ENCODE peak calls at places on chromosomes 5 and 9, in four cellular contexts. N is IMR-90, S is memory B cell, T is PC-3. O is an unnamed sample.

GRCh38 chr9:133788819-133789733 is 50.9 kb upstream of the SARDH start:
- DNase-seq in T (no peak), N (no peak), S (no peak), O (no peak)

GRCh38 chr9:133103183-133103986 is 17.7 kb downstream of the RALGDS start:
- DNase-seq in T (peak; percentile 49), N (peak; percentile 19), S (peak; percentile 73), O (peak; percentile 54)

GRCh38 chr5:38796000-38796738 is 49.6 kb upstream of the OSMR start:
- DNase-seq in N (peak; percentile 69), T (peak; percentile 17), S (no peak), O (peak; percentile 47)

GRCh38 chr9:77883846-77884771 is 147.5 kb downstream of the GNAQ start:
- DNase-seq in S (no peak), T (no peak), N (peak; percentile 36), O (peak; percentile 78)

GRCh38 chr9:682633-683508 is 158.6 kb upstream of the DMRT1 start:
- DNase-seq in T (peak; percentile 57), S (no peak), N (peak; percentile 43), O (peak; percentile 23)

GRCh38 chr9:120032639-120033038 is 547.3 kb downstream of the CDK5RAP2 start:
- DNase-seq in N (no peak), T (no peak), S (no peak), O (no peak)

GRCh38 chr5:68683632-68684035 is 410.2 kb upstream of the SLC30A5 start:
- DNase-seq in N (peak; percentile 95), S (no peak), T (peak; percentile 86), O (peak; percentile 99)

GRCh38 chr9:135224921-135225541 is 137.6 kb downstream of the OLFM1 start:
- DNase-seq in S (no peak), N (no peak), T (no peak), O (no peak)

GRCh38 chr5:39352170-39352569 is 12.1 kb downstream of the C9 start:
- DNase-seq in S (no peak), N (no peak), T (no peak), O (no peak)

GRCh38 chr5:170861855-170862766 is at the start of gene RANBP17:
- DNase-seq in T (peak; percentile 32), N (peak; percentile 67), S (no peak), O (peak; percentile 79)

GRCh38 chr5:170483701-170484458 is 19.9 kb upstream of the KCNIP1 start:
- DNase-seq in N (no peak), T (peak; percentile 21), S (no peak), O (peak; percentile 40)

GRCh38 chr5:77623341-77623740 is 15.2 kb downstream of the OTP start:
- DNase-seq in T (no peak), N (no peak), S (no peak), O (no peak)

GRCh38 chr9:82148849-82149544 is 160.4 kb downstream of the SPATA31D1 start:
- DNase-seq in T (no peak), N (peak; percentile 89), S (no peak), O (peak; percentile 96)

GRCh38 chr9:84136119-84136868 is 155.7 kb downstream of the RMI1 start:
- DNase-seq in S (no peak), N (peak; percentile 29), T (peak; percentile 72), O (peak; percentile 59)

GRCh38 chr5:107548477-107548876 is 122.3 kb downstream of the EFNA5 start:
- DNase-seq in T (no peak), S (no peak), N (no peak), O (no peak)

GRCh38 chr5:139177809-139178581 is 20.2 kb downstream of the SIL1 start:
- DNase-seq in T (no peak), S (no peak), N (peak; percentile 18), O (no peak)

GRCh38 chr5:141135718-141136266 is 786 bp downstream of the PCDHB5 start:
- DNase-seq in T (no peak), N (no peak), S (no peak), O (no peak)

GRCh38 chr5:131589510-131590348 is 45.3 kb downstream of the RAPGEF6 start:
- DNase-seq in S (peak; percentile 35), T (peak; percentile 41), N (peak; percentile 74), O (peak; percentile 70)

GRCh38 chr5:135881244-135881643 is 14.4 kb downstream of the IL9 start:
- DNase-seq in S (no peak), T (no peak), N (no peak), O (no peak)

GRCh38 chr5:7519564-7519963 is 123.6 kb downstream of the ADCY2 start:
- DNase-seq in N (no peak), S (no peak), T (no peak), O (no peak)

GRCh38 chr9:74366111-74366510 is 131.0 kb upstream of the RORB start:
- DNase-seq in T (no peak), N (no peak), S (no peak), O (no peak)

GRCh38 chr9:19683715-19684114 is 105.1 kb downstream of the SLC24A2 start:
- DNase-seq in N (no peak), T (no peak), S (no peak), O (no peak)

GRCh38 chr9:134936021-134936761 is 18.5 kb upstream of the FCN1 start:
- DNase-seq in S (no peak), N (no peak), T (no peak), O (no peak)

GRCh38 chr5:106290841-106291240 is 1379.9 kb downstream of the EFNA5 start:
- DNase-seq in N (peak; percentile 64), S (no peak), T (peak; percentile 67), O (peak; percentile 1)

GRCh38 chr5:115472601-115473000 is 72.0 kb downstream of the FEM1C start:
- DNase-seq in T (no peak), S (no peak), N (no peak), O (no peak)

GRCh38 chr9:136016882-136017812 is 56.0 kb upstream of the UBAC1 start:
- DNase-seq in N (no peak), T (no peak), S (no peak), O (no peak)

GRCh38 chr5:179509239-179509638 is 41.1 kb upstream of the RUFY1 start:
- DNase-seq in N (no peak), T (no peak), S (no peak), O (no peak)

GRCh38 chr9:127854169-127854833 is at the start of gene ENG:
- DNase-seq in S (no peak), T (no peak), N (peak; percentile 59), O (peak; percentile 91)

GRCh38 chr9:84140535-84141101 is 160.0 kb downstream of the RMI1 start:
- DNase-seq in S (peak; percentile 20), N (peak; percentile 18), T (no peak), O (no peak)

GRCh38 chr9:89350988-89351557 is 32.8 kb downstream of the SECISBP2 start:
- DNase-seq in N (no peak), S (no peak), T (no peak), O (no peak)

GRCh38 chr9:111657051-111657450 is 4.4 kb upstream of the GNG10 start:
- DNase-seq in S (no peak), N (no peak), T (no peak), O (no peak)

GRCh38 chr5:173474881-173475287 is 141.6 kb downstream of the BOD1 start:
- DNase-seq in S (no peak), N (peak; percentile 94), T (peak; percentile 22), O (peak; percentile 95)

GRCh38 chr9:24487250-24487861 is 58.3 kb downstream of the IZUMO3 start:
- DNase-seq in T (no peak), S (no peak), N (no peak), O (no peak)

GRCh38 chr9:131442351-131442750 is 48.5 kb downstream of the PRRC2B start:
- DNase-seq in T (no peak), N (no peak), S (no peak), O (no peak)

GRCh38 chr9:114154597-114155102 is 687 bp upstream of the COL27A1 start:
- DNase-seq in S (peak; percentile 12), N (no peak), T (no peak), O (peak; percentile 19)

GRCh38 chr5:82413302-82414042 is 135.3 kb upstream of the RPS23 start:
- DNase-seq in N (peak; percentile 83), T (peak; percentile 62), S (no peak), O (peak; percentile 95)

GRCh38 chr5:135016926-135017325 is 17.1 kb downstream of the PITX1 start:
- DNase-seq in S (no peak), T (no peak), N (no peak), O (no peak)

GRCh38 chr9:89277454-89277853 is 33.5 kb upstream of the CKS2 start:
- DNase-seq in N (peak; percentile 49), S (no peak), T (no peak), O (peak; percentile 28)